ENCODE peak calls at places on chromosome 20, in nine cellular contexts. One of them, this sample, is unnamed.

GRCh38 chr20:43681468-43681942 is 14.6 kb downstream of the MYBL2 start:
- DNase-seq in Calu3: no peak
- DNase-seq in HS-5: no peak
- DNase-seq in endothelial cell: no peak
- DNase-seq in left cardiac atrium: no peak
- DNase-seq in COLO829: no peak
- DNase-seq in BE2C: no peak
- DNase-seq in astrocyte: no peak
- DNase-seq in ACHN: no peak
- DNase-seq in this sample: no peak

GRCh38 chr20:14334306-14334930 is 3.0 kb downstream of the FLRT3 start:
- DNase-seq in Calu3: peak; percentile 45
- DNase-seq in HS-5: peak; percentile 5
- DNase-seq in endothelial cell: peak; percentile 30
- DNase-seq in left cardiac atrium: no peak
- DNase-seq in COLO829: peak; percentile 74
- DNase-seq in BE2C: peak; percentile 75
- DNase-seq in astrocyte: peak; percentile 18
- DNase-seq in ACHN: peak; percentile 59
- DNase-seq in this sample: no peak

GRCh38 chr20:35503841-35504460 is 25.5 kb downstream of the C20orf173 start:
- DNase-seq in Calu3: no peak
- DNase-seq in HS-5: no peak
- DNase-seq in endothelial cell: no peak
- DNase-seq in left cardiac atrium: no peak
- DNase-seq in COLO829: no peak
- DNase-seq in BE2C: peak; percentile 74
- DNase-seq in astrocyte: no peak
- DNase-seq in ACHN: no peak
- DNase-seq in this sample: no peak

GRCh38 chr20:48926816-48927215 is 5.3 kb downstream of the ARFGEF2 start:
- DNase-seq in Calu3: no peak
- DNase-seq in HS-5: no peak
- DNase-seq in endothelial cell: no peak
- DNase-seq in left cardiac atrium: no peak
- DNase-seq in COLO829: no peak
- DNase-seq in BE2C: no peak
- DNase-seq in astrocyte: no peak
- DNase-seq in ACHN: no peak
- DNase-seq in this sample: no peak

GRCh38 chr20:58515240-58516212 is at the start of gene APCDD1L:
- DNase-seq in Calu3: peak; percentile 49
- DNase-seq in HS-5: peak; percentile 60
- DNase-seq in endothelial cell: no peak
- DNase-seq in left cardiac atrium: peak; percentile 39
- DNase-seq in COLO829: no peak
- DNase-seq in BE2C: no peak
- DNase-seq in astrocyte: peak; percentile 81
- DNase-seq in ACHN: peak; percentile 43
- DNase-seq in this sample: peak; percentile 68

GRCh38 chr20:54061106-54061881 is 9.1 kb downstream of the BCAS1 start:
- DNase-seq in Calu3: no peak
- DNase-seq in HS-5: peak; percentile 88
- DNase-seq in endothelial cell: no peak
- DNase-seq in left cardiac atrium: no peak
- DNase-seq in COLO829: peak; percentile 71
- DNase-seq in BE2C: no peak
- DNase-seq in astrocyte: peak; percentile 70
- DNase-seq in ACHN: no peak
- DNase-seq in this sample: no peak

GRCh38 chr20:45967551-45968080 is 4.4 kb downstream of the ZNF335 start:
- DNase-seq in Calu3: no peak
- DNase-seq in HS-5: no peak
- DNase-seq in endothelial cell: no peak
- DNase-seq in left cardiac atrium: no peak
- DNase-seq in COLO829: no peak
- DNase-seq in BE2C: no peak
- DNase-seq in astrocyte: no peak
- DNase-seq in ACHN: no peak
- DNase-seq in this sample: no peak

GRCh38 chr20:36632487-36633284 is 13.3 kb downstream of the SLA2 start:
- DNase-seq in Calu3: no peak
- DNase-seq in HS-5: no peak
- DNase-seq in endothelial cell: peak; percentile 21
- DNase-seq in left cardiac atrium: no peak
- DNase-seq in COLO829: no peak
- DNase-seq in BE2C: no peak
- DNase-seq in astrocyte: no peak
- DNase-seq in ACHN: no peak
- DNase-seq in this sample: no peak

GRCh38 chr20:59363094-59363493 is 62.7 kb downstream of the EDN3 start:
- DNase-seq in Calu3: no peak
- DNase-seq in HS-5: no peak
- DNase-seq in endothelial cell: no peak
- DNase-seq in left cardiac atrium: no peak
- DNase-seq in COLO829: no peak
- DNase-seq in BE2C: no peak
- DNase-seq in astrocyte: no peak
- DNase-seq in ACHN: no peak
- DNase-seq in this sample: no peak

GRCh38 chr20:17505664-17506517 is 25.3 kb downstream of the BFSP1 start:
- DNase-seq in Calu3: no peak
- DNase-seq in HS-5: no peak
- DNase-seq in endothelial cell: no peak
- DNase-seq in left cardiac atrium: no peak
- DNase-seq in COLO829: peak; percentile 70
- DNase-seq in BE2C: no peak
- DNase-seq in astrocyte: peak; percentile 42
- DNase-seq in ACHN: no peak
- DNase-seq in this sample: no peak

GRCh38 chr20:15945301-15945700 is 627.9 kb downstream of the KIF16B start:
- DNase-seq in Calu3: no peak
- DNase-seq in HS-5: no peak
- DNase-seq in endothelial cell: no peak
- DNase-seq in left cardiac atrium: no peak
- DNase-seq in COLO829: no peak
- DNase-seq in BE2C: no peak
- DNase-seq in astrocyte: no peak
- DNase-seq in ACHN: no peak
- DNase-seq in this sample: no peak

GRCh38 chr20:12289476-12289875 is 371.8 kb downstream of the BTBD3 start:
- DNase-seq in Calu3: no peak
- DNase-seq in HS-5: no peak
- DNase-seq in endothelial cell: no peak
- DNase-seq in left cardiac atrium: no peak
- DNase-seq in COLO829: no peak
- DNase-seq in BE2C: no peak
- DNase-seq in astrocyte: no peak
- DNase-seq in ACHN: no peak
- DNase-seq in this sample: no peak

GRCh38 chr20:20362774-20363435 is 5.0 kb upstream of the INSM1 start:
- DNase-seq in Calu3: no peak
- DNase-seq in HS-5: no peak
- DNase-seq in endothelial cell: peak; percentile 32
- DNase-seq in left cardiac atrium: no peak
- DNase-seq in COLO829: no peak
- DNase-seq in BE2C: peak; percentile 80
- DNase-seq in astrocyte: no peak
- DNase-seq in ACHN: no peak
- DNase-seq in this sample: no peak

GRCh38 chr20:45842169-45842812 is 8.7 kb downstream of the SNX21 start:
- DNase-seq in Calu3: no peak
- DNase-seq in HS-5: no peak
- DNase-seq in endothelial cell: no peak
- DNase-seq in left cardiac atrium: no peak
- DNase-seq in COLO829: no peak
- DNase-seq in BE2C: no peak
- DNase-seq in astrocyte: no peak
- DNase-seq in ACHN: no peak
- DNase-seq in this sample: no peak

GRCh38 chr20:45347936-45348809 is at the start of gene SDC4:
- DNase-seq in Calu3: peak; percentile 89
- DNase-seq in HS-5: no peak
- DNase-seq in endothelial cell: no peak
- DNase-seq in left cardiac atrium: peak; percentile 72
- DNase-seq in COLO829: peak; percentile 81
- DNase-seq in BE2C: peak; percentile 69
- DNase-seq in astrocyte: peak; percentile 40
- DNase-seq in ACHN: peak; percentile 60
- DNase-seq in this sample: peak; percentile 61

GRCh38 chr20:51400051-51400926 is 142.2 kb downstream of the NFATC2 start:
- DNase-seq in Calu3: no peak
- DNase-seq in HS-5: no peak
- DNase-seq in endothelial cell: no peak
- DNase-seq in left cardiac atrium: no peak
- DNase-seq in COLO829: peak; percentile 67
- DNase-seq in BE2C: no peak
- DNase-seq in astrocyte: no peak
- DNase-seq in ACHN: no peak
- DNase-seq in this sample: no peak

GRCh38 chr20:17228624-17229061 is 1.8 kb downstream of the PCSK2 start:
- DNase-seq in Calu3: no peak
- DNase-seq in HS-5: no peak
- DNase-seq in endothelial cell: peak; percentile 43
- DNase-seq in left cardiac atrium: no peak
- DNase-seq in COLO829: no peak
- DNase-seq in BE2C: peak; percentile 9
- DNase-seq in astrocyte: no peak
- DNase-seq in ACHN: no peak
- DNase-seq in this sample: no peak

GRCh38 chr20:17281478-17281877 is 54.6 kb downstream of the PCSK2 start:
- DNase-seq in Calu3: peak; percentile 0
- DNase-seq in HS-5: no peak
- DNase-seq in endothelial cell: peak; percentile 52
- DNase-seq in left cardiac atrium: no peak
- DNase-seq in COLO829: peak; percentile 8
- DNase-seq in BE2C: peak; percentile 57
- DNase-seq in astrocyte: no peak
- DNase-seq in ACHN: peak; percentile 49
- DNase-seq in this sample: no peak